ENCODE peak calls at places on chromosome 10, in seven cellular contexts. One of them, this sample, is unnamed.

GRCh38 chr10:7075110-7075509 is 335.7 kb downstream of the SFMBT2 start:
- DNase-seq in HEK293T: no peak
- DNase-seq in Calu3: no peak
- DNase-seq in AG09319: no peak
- DNase-seq in activated CD4-positive, alpha-beta T cell treated with anti-CD3 and anti-CD28 coated beads for 1 hour: no peak
- DNase-seq in natural killer cell treated with Interleukin-12 subunit alpha and Interleukin-12 subunit beta and Interleukin-15 and Interleukin-18, amount 100 ng/mL, for 72 hours: no peak
- DNase-seq in tibial artery: no peak
- DNase-seq in this sample: no peak

GRCh38 chr10:69712346-69712745 is 82.3 kb downstream of the FAM241B start:
- DNase-seq in HEK293T: no peak
- DNase-seq in Calu3: no peak
- DNase-seq in AG09319: no peak
- DNase-seq in activated CD4-positive, alpha-beta T cell treated with anti-CD3 and anti-CD28 coated beads for 1 hour: no peak
- DNase-seq in natural killer cell treated with Interleukin-12 subunit alpha and Interleukin-12 subunit beta and Interleukin-15 and Interleukin-18, amount 100 ng/mL, for 72 hours: no peak
- DNase-seq in tibial artery: no peak
- DNase-seq in this sample: no peak

GRCh38 chr10:121070671-121071070 is 219.5 kb downstream of the WDR11 start:
- DNase-seq in HEK293T: no peak
- DNase-seq in Calu3: no peak
- DNase-seq in AG09319: no peak
- DNase-seq in activated CD4-positive, alpha-beta T cell treated with anti-CD3 and anti-CD28 coated beads for 1 hour: no peak
- DNase-seq in natural killer cell treated with Interleukin-12 subunit alpha and Interleukin-12 subunit beta and Interleukin-15 and Interleukin-18, amount 100 ng/mL, for 72 hours: no peak
- DNase-seq in tibial artery: no peak
- DNase-seq in this sample: no peak

GRCh38 chr10:78259394-78259793 is 225.7 kb downstream of the RPS24 start:
- DNase-seq in HEK293T: no peak
- DNase-seq in Calu3: no peak
- DNase-seq in AG09319: no peak
- DNase-seq in activated CD4-positive, alpha-beta T cell treated with anti-CD3 and anti-CD28 coated beads for 1 hour: no peak
- DNase-seq in natural killer cell treated with Interleukin-12 subunit alpha and Interleukin-12 subunit beta and Interleukin-15 and Interleukin-18, amount 100 ng/mL, for 72 hours: no peak
- DNase-seq in tibial artery: no peak
- DNase-seq in this sample: no peak

GRCh38 chr10:97332586-97333350 is 1.8 kb downstream of the FRAT2 start:
- DNase-seq in HEK293T: peak
- DNase-seq in Calu3: peak
- DNase-seq in AG09319: peak
- DNase-seq in activated CD4-positive, alpha-beta T cell treated with anti-CD3 and anti-CD28 coated beads for 1 hour: no peak
- DNase-seq in natural killer cell treated with Interleukin-12 subunit alpha and Interleukin-12 subunit beta and Interleukin-15 and Interleukin-18, amount 100 ng/mL, for 72 hours: no peak
- DNase-seq in tibial artery: no peak
- DNase-seq in this sample: peak

GRCh38 chr10:90742189-90742588 is 115.7 kb downstream of the HTR7 start:
- DNase-seq in HEK293T: no peak
- DNase-seq in Calu3: no peak
- DNase-seq in AG09319: peak
- DNase-seq in activated CD4-positive, alpha-beta T cell treated with anti-CD3 and anti-CD28 coated beads for 1 hour: no peak
- DNase-seq in natural killer cell treated with Interleukin-12 subunit alpha and Interleukin-12 subunit beta and Interleukin-15 and Interleukin-18, amount 100 ng/mL, for 72 hours: no peak
- DNase-seq in tibial artery: no peak
- DNase-seq in this sample: no peak

GRCh38 chr10:126571203-126571602 is 99.3 kb downstream of the C10orf90 start:
- DNase-seq in HEK293T: no peak
- DNase-seq in Calu3: no peak
- DNase-seq in AG09319: no peak
- DNase-seq in activated CD4-positive, alpha-beta T cell treated with anti-CD3 and anti-CD28 coated beads for 1 hour: no peak
- DNase-seq in natural killer cell treated with Interleukin-12 subunit alpha and Interleukin-12 subunit beta and Interleukin-15 and Interleukin-18, amount 100 ng/mL, for 72 hours: no peak
- DNase-seq in tibial artery: no peak
- DNase-seq in this sample: no peak

GRCh38 chr10:52746169-52746568 is 26.4 kb downstream of the MBL2 start:
- DNase-seq in HEK293T: no peak
- DNase-seq in Calu3: peak
- DNase-seq in AG09319: no peak
- DNase-seq in activated CD4-positive, alpha-beta T cell treated with anti-CD3 and anti-CD28 coated beads for 1 hour: no peak
- DNase-seq in natural killer cell treated with Interleukin-12 subunit alpha and Interleukin-12 subunit beta and Interleukin-15 and Interleukin-18, amount 100 ng/mL, for 72 hours: no peak
- DNase-seq in tibial artery: no peak
- DNase-seq in this sample: no peak

GRCh38 chr10:46546591-46547330 is 9.7 kb downstream of the GPRIN2 start:
- DNase-seq in HEK293T: no peak
- DNase-seq in Calu3: peak
- DNase-seq in AG09319: no peak
- DNase-seq in activated CD4-positive, alpha-beta T cell treated with anti-CD3 and anti-CD28 coated beads for 1 hour: no peak
- DNase-seq in natural killer cell treated with Interleukin-12 subunit alpha and Interleukin-12 subunit beta and Interleukin-15 and Interleukin-18, amount 100 ng/mL, for 72 hours: peak
- DNase-seq in tibial artery: peak
- DNase-seq in this sample: no peak

GRCh38 chr10:89129850-89130396 is 77.2 kb downstream of the CH25H start:
- DNase-seq in HEK293T: no peak
- DNase-seq in Calu3: no peak
- DNase-seq in AG09319: peak
- DNase-seq in activated CD4-positive, alpha-beta T cell treated with anti-CD3 and anti-CD28 coated beads for 1 hour: no peak
- DNase-seq in natural killer cell treated with Interleukin-12 subunit alpha and Interleukin-12 subunit beta and Interleukin-15 and Interleukin-18, amount 100 ng/mL, for 72 hours: no peak
- DNase-seq in tibial artery: no peak
- DNase-seq in this sample: no peak

GRCh38 chr10:75108684-75109458 is 2.6 kb upstream of the SAMD8 start:
- DNase-seq in HEK293T: peak
- DNase-seq in Calu3: peak
- DNase-seq in AG09319: no peak
- DNase-seq in activated CD4-positive, alpha-beta T cell treated with anti-CD3 and anti-CD28 coated beads for 1 hour: no peak
- DNase-seq in natural killer cell treated with Interleukin-12 subunit alpha and Interleukin-12 subunit beta and Interleukin-15 and Interleukin-18, amount 100 ng/mL, for 72 hours: no peak
- DNase-seq in tibial artery: peak
- DNase-seq in this sample: peak

GRCh38 chr10:52337225-52337624 is 23.1 kb downstream of the DKK1 start:
- DNase-seq in HEK293T: no peak
- DNase-seq in Calu3: no peak
- DNase-seq in AG09319: no peak
- DNase-seq in activated CD4-positive, alpha-beta T cell treated with anti-CD3 and anti-CD28 coated beads for 1 hour: no peak
- DNase-seq in natural killer cell treated with Interleukin-12 subunit alpha and Interleukin-12 subunit beta and Interleukin-15 and Interleukin-18, amount 100 ng/mL, for 72 hours: no peak
- DNase-seq in tibial artery: no peak
- DNase-seq in this sample: no peak

GRCh38 chr10:124688889-124689670 is 55.1 kb downstream of the FAM53B start:
- DNase-seq in HEK293T: no peak
- DNase-seq in Calu3: no peak
- DNase-seq in AG09319: no peak
- DNase-seq in activated CD4-positive, alpha-beta T cell treated with anti-CD3 and anti-CD28 coated beads for 1 hour: no peak
- DNase-seq in natural killer cell treated with Interleukin-12 subunit alpha and Interleukin-12 subunit beta and Interleukin-15 and Interleukin-18, amount 100 ng/mL, for 72 hours: peak
- DNase-seq in tibial artery: no peak
- DNase-seq in this sample: no peak

GRCh38 chr10:24706479-24707118 is 17.1 kb downstream of the ARHGAP21 start:
- DNase-seq in HEK293T: peak
- DNase-seq in Calu3: peak
- DNase-seq in AG09319: peak
- DNase-seq in activated CD4-positive, alpha-beta T cell treated with anti-CD3 and anti-CD28 coated beads for 1 hour: no peak
- DNase-seq in natural killer cell treated with Interleukin-12 subunit alpha and Interleukin-12 subunit beta and Interleukin-15 and Interleukin-18, amount 100 ng/mL, for 72 hours: no peak
- DNase-seq in tibial artery: no peak
- DNase-seq in this sample: peak

GRCh38 chr10:110772454-110773025 is 99.2 kb upstream of the PDCD4 start:
- DNase-seq in HEK293T: no peak
- DNase-seq in Calu3: no peak
- DNase-seq in AG09319: no peak
- DNase-seq in activated CD4-positive, alpha-beta T cell treated with anti-CD3 and anti-CD28 coated beads for 1 hour: no peak
- DNase-seq in natural killer cell treated with Interleukin-12 subunit alpha and Interleukin-12 subunit beta and Interleukin-15 and Interleukin-18, amount 100 ng/mL, for 72 hours: no peak
- DNase-seq in tibial artery: no peak
- DNase-seq in this sample: no peak

This sample was measured in HAP-1.